ENCODE peak calls at places on chromosomes 12 and 14, in four cellular contexts. One of them, this sample, is unnamed.
A peak's percentile ranks its signal among the peaks of the same experiment; 100 is the strongest.

GRCh38 chr12:68040450-68041075 is 51.3 kb downstream of the IFNG-AS1 start:
- DNase-seq in GM12878: peak; percentile 26
- DNase-seq in HepG2: peak; percentile 53
- DNase-seq in A549: peak; percentile 67
- DNase-seq in this sample: peak; percentile 72

GRCh38 chr14:103897075-103897947 is 30.9 kb upstream of the TDRD9 start:
- DNase-seq in A549: no peak
- DNase-seq in GM12878: no peak
- DNase-seq in HepG2: peak; percentile 28
- DNase-seq in this sample: no peak

GRCh38 chr14:74135386-74135785 is 50.6 kb downstream of the LIN52 start:
- DNase-seq in HepG2: no peak
- DNase-seq in GM12878: no peak
- DNase-seq in A549: no peak
- DNase-seq in this sample: no peak

GRCh38 chr14:95516554-95517209 is at the start of gene SYNE3:
- DNase-seq in HepG2: no peak
- DNase-seq in GM12878: no peak
- DNase-seq in A549: peak; percentile 46
- DNase-seq in this sample: peak; percentile 90

GRCh38 chr14:23300687-23301223 is 1.9 kb downstream of the PPP1R3E start:
- DNase-seq in A549: no peak
- DNase-seq in GM12878: no peak
- DNase-seq in HepG2: peak; percentile 43
- DNase-seq in this sample: no peak

GRCh38 chr14:91899213-91899612 is 31.9 kb upstream of the TC2N start:
- DNase-seq in HepG2: no peak
- DNase-seq in A549: no peak
- DNase-seq in GM12878: no peak
- DNase-seq in this sample: no peak

GRCh38 chr12:44696542-44696941 is 179.6 kb downstream of the NELL2 start:
- DNase-seq in GM12878: no peak
- DNase-seq in A549: no peak
- DNase-seq in HepG2: no peak
- DNase-seq in this sample: no peak

GRCh38 chr12:121964813-121965643 is 46.6 kb downstream of the CFAP251 start:
- DNase-seq in A549: no peak
- DNase-seq in GM12878: no peak
- DNase-seq in HepG2: no peak
- DNase-seq in this sample: peak; percentile 51

GRCh38 chr12:92105110-92105509 is 40.5 kb downstream of the BTG1 start:
- DNase-seq in HepG2: no peak
- DNase-seq in GM12878: no peak
- DNase-seq in A549: no peak
- DNase-seq in this sample: no peak

GRCh38 chr12:74111688-74112360 is 425.8 kb upstream of the ATXN7L3B start:
- DNase-seq in GM12878: no peak
- DNase-seq in HepG2: peak; percentile 13
- DNase-seq in A549: no peak
- DNase-seq in this sample: peak; percentile 1

GRCh38 chr12:45490232-45490881 is 239.1 kb upstream of the ARID2 start:
- DNase-seq in A549: no peak
- DNase-seq in GM12878: no peak
- DNase-seq in HepG2: no peak
- DNase-seq in this sample: no peak

GRCh38 chr14:37202265-37202664 is 4.5 kb downstream of the MIPOL1 start:
- DNase-seq in A549: no peak
- DNase-seq in HepG2: no peak
- DNase-seq in GM12878: no peak
- DNase-seq in this sample: no peak

GRCh38 chr12:47885012-47885501 is 19.7 kb downstream of the VDR start:
- DNase-seq in GM12878: peak; percentile 71
- DNase-seq in HepG2: no peak
- DNase-seq in A549: no peak
- DNase-seq in this sample: no peak

GRCh38 chr12:23084236-23084995 is 459.4 kb downstream of the ETNK1 start:
- DNase-seq in A549: no peak
- DNase-seq in HepG2: peak; percentile 6
- DNase-seq in GM12878: no peak
- DNase-seq in this sample: peak; percentile 63

GRCh38 chr12:53795927-53796326 is 44.1 kb upstream of the CISTR start:
- DNase-seq in GM12878: no peak
- DNase-seq in A549: no peak
- DNase-seq in HepG2: no peak
- DNase-seq in this sample: no peak

GRCh38 chr14:23366163-23366921 is 1.4 kb upstream of the EFS start:
- DNase-seq in GM12878: no peak
- DNase-seq in A549: no peak
- DNase-seq in HepG2: no peak
- DNase-seq in this sample: peak; percentile 90

GRCh38 chr14:99241314-99242035 is 30.5 kb downstream of the BCL11B start:
- DNase-seq in GM12878: no peak
- DNase-seq in HepG2: no peak
- DNase-seq in A549: no peak
- DNase-seq in this sample: no peak

GRCh38 chr12:1282670-1283361 is 291.8 kb downstream of the ERC1 start:
- DNase-seq in HepG2: no peak
- DNase-seq in A549: no peak
- DNase-seq in GM12878: no peak
- DNase-seq in this sample: no peak

GRCh38 chr12:49932023-49932422 is 18.5 kb upstream of the AQP2 start:
- DNase-seq in GM12878: no peak
- DNase-seq in HepG2: no peak
- DNase-seq in A549: no peak
- DNase-seq in this sample: no peak

GRCh38 chr12:2344476-2344875 is 291.7 kb downstream of the CACNA1C start:
- DNase-seq in HepG2: no peak
- DNase-seq in GM12878: no peak
- DNase-seq in A549: no peak
- DNase-seq in this sample: no peak

GRCh38 chr12:84619053-84619452 is 293.5 kb downstream of the SLC6A15 start:
- DNase-seq in GM12878: no peak
- DNase-seq in A549: peak; percentile 0
- DNase-seq in HepG2: no peak
- DNase-seq in this sample: no peak

GRCh38 chr14:93909429-93910128 is 17.6 kb upstream of the FAM181A start:
- DNase-seq in A549: no peak
- DNase-seq in GM12878: no peak
- DNase-seq in HepG2: peak; percentile 89
- DNase-seq in this sample: no peak

GRCh38 chr12:53474819-53475218 is 22.9 kb downstream of the PCBP2 start:
- DNase-seq in A549: no peak
- DNase-seq in GM12878: no peak
- DNase-seq in HepG2: no peak
- DNase-seq in this sample: no peak

GRCh38 chr14:60510254-60510975 is 1.5 kb downstream of the SIX6 start:
- DNase-seq in HepG2: no peak
- DNase-seq in GM12878: no peak
- DNase-seq in A549: no peak
- DNase-seq in this sample: no peak

GRCh38 chr12:69490920-69491643 is 20.9 kb downstream of the FRS2 start:
- DNase-seq in GM12878: no peak
- DNase-seq in A549: no peak
- DNase-seq in HepG2: no peak
- DNase-seq in this sample: no peak

GRCh38 chr14:101561145-101561896 is at the start of gene DIO3:
- DNase-seq in GM12878: no peak
- DNase-seq in HepG2: no peak
- DNase-seq in A549: no peak
- DNase-seq in this sample: peak; percentile 72

GRCh38 chr14:55568618-55569017 is 11.4 kb upstream of the KTN1 start:
- DNase-seq in HepG2: peak; percentile 11
- DNase-seq in A549: no peak
- DNase-seq in GM12878: no peak
- DNase-seq in this sample: no peak

GRCh38 chr12:38904932-38905479 is 385 bp downstream of the CPNE8 start:
- DNase-seq in GM12878: peak; percentile 65
- DNase-seq in HepG2: peak; percentile 52
- DNase-seq in A549: peak; percentile 79
- DNase-seq in this sample: peak; percentile 18

GRCh38 chr12:74381968-74382367 is 155.7 kb upstream of the ATXN7L3B start:
- DNase-seq in A549: no peak
- DNase-seq in HepG2: no peak
- DNase-seq in GM12878: no peak
- DNase-seq in this sample: no peak

GRCh38 chr14:69713127-69713800 is 53.7 kb upstream of the SRSF5 start:
- DNase-seq in HepG2: no peak
- DNase-seq in GM12878: no peak
- DNase-seq in A549: no peak
- DNase-seq in this sample: no peak

GRCh38 chr12:68998036-68998435 is 65.1 kb upstream of the CPM start:
- DNase-seq in HepG2: no peak
- DNase-seq in A549: no peak
- DNase-seq in GM12878: no peak
- DNase-seq in this sample: no peak

GRCh38 chr14:105487449-105487985 is 831 bp downstream of the CRIP1 start:
- DNase-seq in HepG2: no peak
- DNase-seq in GM12878: no peak
- DNase-seq in A549: no peak
- DNase-seq in this sample: no peak

GRCh38 chr12:61808856-61809255 is 451.3 kb upstream of the USP15 start:
- DNase-seq in GM12878: no peak
- DNase-seq in A549: no peak
- DNase-seq in HepG2: no peak
- DNase-seq in this sample: no peak

GRCh38 chr14:49977126-49977841 is 84.4 kb downstream of the ARF6 start:
- DNase-seq in HepG2: no peak
- DNase-seq in GM12878: no peak
- DNase-seq in A549: no peak
- DNase-seq in this sample: no peak

GRCh38 chr12:42145552-42146215 is 1.0 kb upstream of the GXYLT1 start:
- DNase-seq in GM12878: no peak
- DNase-seq in HepG2: no peak
- DNase-seq in A549: no peak
- DNase-seq in this sample: no peak

GRCh38 chr12:78928200-78929074 is 63.9 kb downstream of the SYT1 start:
- DNase-seq in GM12878: no peak
- DNase-seq in HepG2: peak; percentile 1
- DNase-seq in A549: peak; percentile 14
- DNase-seq in this sample: no peak

GRCh38 chr12:94798107-94798506 is 147.8 kb upstream of the TMCC3 start:
- DNase-seq in GM12878: no peak
- DNase-seq in A549: no peak
- DNase-seq in HepG2: no peak
- DNase-seq in this sample: no peak

GRCh38 chr12:94792690-94793089 is 142.3 kb upstream of the TMCC3 start:
- DNase-seq in HepG2: no peak
- DNase-seq in A549: no peak
- DNase-seq in GM12878: no peak
- DNase-seq in this sample: no peak

GRCh38 chr12:94795520-94795919 is 145.2 kb upstream of the TMCC3 start:
- DNase-seq in HepG2: no peak
- DNase-seq in GM12878: no peak
- DNase-seq in A549: peak; percentile 41
- DNase-seq in this sample: no peak

GRCh38 chr12:94793191-94793595 is 142.8 kb upstream of the TMCC3 start:
- DNase-seq in A549: no peak
- DNase-seq in GM12878: no peak
- DNase-seq in HepG2: no peak
- DNase-seq in this sample: no peak

GRCh38 chr12:94795053-94795452 is 144.7 kb upstream of the TMCC3 start:
- DNase-seq in GM12878: no peak
- DNase-seq in A549: no peak
- DNase-seq in HepG2: no peak
- DNase-seq in this sample: no peak
- TF ChIP-seq CHD2 in GM12878: no peak
- TF ChIP-seq CHD2 in A549: no peak
- TF ChIP-seq CHD2 in HepG2: no peak
- TF ChIP-seq CHD2 in this sample: no peak

DNA sequence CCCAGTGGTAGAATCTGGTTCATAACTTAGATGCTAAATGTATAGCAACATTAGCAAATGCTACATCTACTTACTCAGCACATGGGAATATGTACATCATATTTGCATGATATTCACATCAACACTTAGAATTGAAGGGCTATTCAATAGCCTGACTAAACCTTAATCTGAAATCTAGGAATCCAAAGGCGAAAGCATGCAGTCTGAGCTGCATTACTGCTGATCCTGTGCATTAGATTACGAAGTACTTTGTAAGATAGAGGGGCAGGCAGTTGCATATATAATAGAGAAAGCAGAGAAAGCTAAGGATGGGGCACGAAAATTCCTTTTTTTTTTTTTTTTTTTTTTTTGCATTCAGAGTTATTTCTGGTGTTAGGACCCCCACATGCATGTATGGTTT is 40.4 kb downstream of the SLC38A4 start:
- DNase-seq in A549: no peak
- DNase-seq in HepG2: no peak
- DNase-seq in GM12878: no peak
- DNase-seq in this sample: no peak
- TF ChIP-seq USF2 in A549: no peak
- TF ChIP-seq USF2 in HepG2: no peak
- TF ChIP-seq USF2 in GM12878: no peak
- TF ChIP-seq USF2 in this sample: no peak

GRCh38 chr14:68233385-68233784 is 413.8 kb downstream of the RAD51B start:
- DNase-seq in A549: no peak
- DNase-seq in GM12878: no peak
- DNase-seq in HepG2: no peak
- DNase-seq in this sample: no peak
- H3K27ac ChIP-seq in A549: peak overlapping the region; percentile 95
- H3K27ac ChIP-seq in GM12878: peak overlapping the region; percentile 84
- H3K27ac ChIP-seq in HepG2: no peak overlapping the region
- H3K27ac ChIP-seq in this sample: peak overlapping the region; percentile 93

DNA sequence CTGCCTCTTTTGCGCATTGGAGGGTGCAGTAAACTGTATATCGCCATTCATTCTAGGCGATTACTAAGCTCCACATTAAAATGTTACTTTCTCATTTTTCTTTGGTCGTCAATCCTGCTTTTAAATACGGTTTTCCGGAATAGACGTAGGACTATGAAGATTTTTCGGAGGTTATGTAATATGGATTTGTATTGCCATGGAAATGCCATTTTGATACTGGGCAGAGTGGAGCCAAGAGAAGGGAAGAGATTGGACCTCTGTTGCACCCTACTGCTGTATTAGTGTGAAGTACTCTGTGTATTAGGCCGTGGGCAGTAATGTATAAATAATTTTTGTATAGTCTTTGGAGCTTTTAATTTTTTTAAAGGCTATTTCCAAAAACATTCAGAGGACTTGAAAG is 992 bp downstream of the RBM25 start:
- DNase-seq in HepG2: peak; percentile 10
- DNase-seq in GM12878: no peak
- DNase-seq in A549: peak; percentile 33
- DNase-seq in this sample: peak; percentile 43
- TF ChIP-seq CHD2 in HepG2: no peak
- TF ChIP-seq CHD2 in GM12878: no peak
- TF ChIP-seq CHD2 in A549: no peak
- TF ChIP-seq CHD2 in this sample: no peak

GRCh38 chr12:3728686-3729085 is 24.2 kb downstream of the CRACR2A start:
- DNase-seq in GM12878: no peak
- DNase-seq in A549: no peak
- DNase-seq in HepG2: no peak
- DNase-seq in this sample: no peak
- TF ChIP-seq USF2 in GM12878: no peak
- TF ChIP-seq USF2 in A549: no peak
- TF ChIP-seq USF2 in HepG2: no peak
- TF ChIP-seq USF2 in this sample: no peak

GRCh38 chr12:89783321-89784060 is 74.9 kb upstream of the ATP2B1 start:
- DNase-seq in HepG2: no peak
- DNase-seq in GM12878: no peak
- DNase-seq in A549: no peak
- DNase-seq in this sample: no peak
- H3K27ac ChIP-seq in HepG2: no peak overlapping the region
- H3K27ac ChIP-seq in GM12878: no peak overlapping the region
- H3K27ac ChIP-seq in A549: peak overlapping the region; percentile 55
- H3K27ac ChIP-seq in this sample: no peak overlapping the region

GRCh38 chr12:52125499-52125900 is 46.0 kb downstream of the SMIM41 start:
- DNase-seq in HepG2: no peak
- DNase-seq in GM12878: no peak
- DNase-seq in A549: no peak
- DNase-seq in this sample: peak; percentile 21
- TF ChIP-seq CHD2 in HepG2: no peak
- TF ChIP-seq CHD2 in GM12878: no peak
- TF ChIP-seq CHD2 in A549: no peak
- TF ChIP-seq CHD2 in this sample: no peak